ENCODE peak calls at places on chromosomes 1 and 21, in four cellular contexts. A, V, X and B are unnamed samples.
A peak's percentile ranks its signal among the peaks of the same experiment; 100 is the strongest.

GRCh38 chr1:21597754-21598153 is 71.4 kb downstream of the RAP1GAP start:
- DNase-seq in A (no peak), V (no peak), X (peak; percentile 62), B (no peak)

GRCh38 chr21:38567577-38568360 is 69.5 kb upstream of the ERG start:
- DNase-seq in A (no peak), V (no peak), X (no peak), B (no peak)

GRCh38 chr1:39170731-39171375 is 33.6 kb upstream of the MACF1 start:
- DNase-seq in A (no peak), V (no peak), X (no peak), B (no peak)

GRCh38 chr1:61865646-61866220 is 123.5 kb downstream of the PATJ start:
- DNase-seq in A (no peak), V (no peak), X (no peak), B (no peak)

GRCh38 chr21:42650441-42651421 is 2.7 kb upstream of the PDE9A start:
- DNase-seq in A (peak; percentile 28), V (no peak), X (peak; percentile 62), B (no peak)

GRCh38 chr1:67280696-67281095 is 27.0 kb upstream of the IL12RB2 start:
- DNase-seq in A (no peak), V (no peak), X (no peak), B (no peak)

GRCh38 chr1:151166506-151166956 is 587 bp downstream of the SCNM1 start:
- DNase-seq in A (no peak), V (no peak), X (no peak), B (no peak)

GRCh38 chr1:179326746-179327145 is 33.1 kb downstream of the SOAT1 start:
- DNase-seq in A (no peak), V (no peak), X (no peak), B (no peak)

GRCh38 chr1:119811985-119812557 is 811 bp upstream of the REG4 start:
- DNase-seq in A (no peak), V (no peak), X (no peak), B (no peak)

GRCh38 chr1:53799141-53799540 is 39.0 kb downstream of the NDC1 start:
- DNase-seq in A (no peak), V (no peak), X (no peak), B (no peak)

GRCh38 chr21:39385299-39386145 is 36.6 kb upstream of the HMGN1 start:
- DNase-seq in A (peak; percentile 93), V (no peak), X (peak; percentile 92), B (peak; percentile 79)

GRCh38 chr1:43564617-43565348 is 34.1 kb downstream of the PTPRF start:
- DNase-seq in A (no peak), V (no peak), X (no peak), B (no peak)

GRCh38 chr1:3543076-3544049 is 67.9 kb downstream of the MEGF6 start:
- DNase-seq in A (no peak), V (no peak), X (no peak), B (peak; percentile 82)

GRCh38 chr1:116352349-116352813 is 20.7 kb upstream of the ATP1A1 start:
- DNase-seq in A (no peak), V (no peak), X (no peak), B (no peak)

GRCh38 chr1:207172321-207172720 is 68.3 kb downstream of the C4BPA start:
- DNase-seq in A (no peak), V (no peak), X (no peak), B (no peak)

GRCh38 chr1:224274970-224275626 is 54.9 kb downstream of the NVL start:
- DNase-seq in A (no peak), V (no peak), X (no peak), B (no peak)

GRCh38 chr1:59699227-59699847 is 115.4 kb upstream of the HOOK1 start:
- DNase-seq in A (no peak), V (peak; percentile 45), X (no peak), B (no peak)

GRCh38 chr21:42941696-42942085 is 16.3 kb upstream of the ERVH48-1 start:
- DNase-seq in A (no peak), V (no peak), X (no peak), B (no peak)

GRCh38 chr1:166159656-166160055 is 7.1 kb downstream of the FAM78B start:
- DNase-seq in A (no peak), V (no peak), X (no peak), B (no peak)

GRCh38 chr1:174965006-174965971 is 34.5 kb upstream of the CACYBP start:
- DNase-seq in A (no peak), V (no peak), X (no peak), B (no peak)

GRCh38 chr1:182910143-182910542 is 42.8 kb downstream of the SHCBP1L start:
- DNase-seq in A (no peak), V (no peak), X (no peak), B (no peak)

GRCh38 chr1:198265073-198265661 is 108.4 kb downstream of the NEK7 start:
- DNase-seq in A (no peak), V (no peak), X (no peak), B (no peak)

GRCh38 chr1:205003358-205004145 is 39.5 kb upstream of the CNTN2 start:
- DNase-seq in A (no peak), V (no peak), X (no peak), B (no peak)

GRCh38 chr1:224565186-224565585 is 50.9 kb upstream of the CNIH3 start:
- DNase-seq in A (peak; percentile 83), V (peak; percentile 83), X (no peak), B (no peak)

GRCh38 chr1:103788377-103788776 is 38.7 kb downstream of the AMY1C start:
- DNase-seq in A (no peak), V (no peak), X (no peak), B (no peak)

GRCh38 chr1:218164930-218165686 is 120.0 kb upstream of the RRP15 start:
- DNase-seq in A (peak; percentile 55), V (no peak), X (peak; percentile 63), B (no peak)

GRCh38 chr1:28112388-28113311 is 24.2 kb upstream of the EYA3 start:
- DNase-seq in A (no peak), V (no peak), X (no peak), B (no peak)

GRCh38 chr1:192700834-192701271 is 64.9 kb downstream of the RGS13 start:
- DNase-seq in A (no peak), V (no peak), X (no peak), B (no peak)

GRCh38 chr21:39269620-39270019 is 43.8 kb downstream of the BRWD1 start:
- DNase-seq in A (no peak), V (no peak), X (no peak), B (no peak)

GRCh38 chr1:100230760-100231159 is 18.9 kb downstream of the DBT start:
- DNase-seq in A (no peak), V (no peak), X (no peak), B (no peak)

GRCh38 chr1:86380257-86380861 is 15.8 kb downstream of the ODF2L start:
- DNase-seq in A (no peak), V (peak; percentile 73), X (no peak), B (no peak)

GRCh38 chr1:240242601-240243144 is 151.0 kb downstream of the FMN2 start:
- DNase-seq in A (no peak), V (no peak), X (no peak), B (no peak)

GRCh38 chr1:203597386-203598040 is 29.1 kb upstream of the ATP2B4 start:
- DNase-seq in A (no peak), V (no peak), X (no peak), B (no peak)

GRCh38 chr1:42333662-42334239 is 1.3 kb downstream of the FOXJ3 start:
- DNase-seq in A (no peak), V (no peak), X (no peak), B (no peak)

GRCh38 chr1:42328916-42329496 is 6.0 kb downstream of the FOXJ3 start:
- DNase-seq in A (no peak), V (no peak), X (no peak), B (no peak)

GRCh38 chr1:42332877-42333276 is 2.2 kb downstream of the FOXJ3 start:
- DNase-seq in A (no peak), V (no peak), X (no peak), B (no peak)

GRCh38 chr1:42328047-42328625 is 6.9 kb downstream of the FOXJ3 start:
- DNase-seq in A (no peak), V (no peak), X (no peak), B (no peak)

GRCh38 chr1:42330215-42330614 is 4.8 kb downstream of the FOXJ3 start:
- DNase-seq in A (no peak), V (no peak), X (no peak), B (no peak)
- H3K27me3 ChIP-seq in A (no peaks in the 10 kb centered on the region), V (no peaks in the 10 kb centered on the region), X (no peaks in the 10 kb centered on the region), B (no peaks in the 10 kb centered on the region)

GRCh38 chr1:36149973-36150295 is 648 bp upstream of the TRAPPC3 start:
- DNase-seq in A (no peak), V (no peak), X (no peak), B (no peak)

GRCh38 chr1:36150296-36151132 is 1.2 kb upstream of the TRAPPC3 start:
- DNase-seq in A (peak; percentile 96), V (peak; percentile 80), X (peak; percentile 96), B (peak; percentile 98)

GRCh38 chr1:36151845-36152203 is 2.5 kb upstream of the TRAPPC3 start:
- DNase-seq in A (peak; percentile 63), V (no peak), X (no peak), B (no peak)

GRCh38 chr1:36149237-36149972 is at the start of gene TRAPPC3:
- DNase-seq in A (peak; percentile 100), V (peak; percentile 98), X (peak; percentile 100), B (peak; percentile 100)

DNA sequence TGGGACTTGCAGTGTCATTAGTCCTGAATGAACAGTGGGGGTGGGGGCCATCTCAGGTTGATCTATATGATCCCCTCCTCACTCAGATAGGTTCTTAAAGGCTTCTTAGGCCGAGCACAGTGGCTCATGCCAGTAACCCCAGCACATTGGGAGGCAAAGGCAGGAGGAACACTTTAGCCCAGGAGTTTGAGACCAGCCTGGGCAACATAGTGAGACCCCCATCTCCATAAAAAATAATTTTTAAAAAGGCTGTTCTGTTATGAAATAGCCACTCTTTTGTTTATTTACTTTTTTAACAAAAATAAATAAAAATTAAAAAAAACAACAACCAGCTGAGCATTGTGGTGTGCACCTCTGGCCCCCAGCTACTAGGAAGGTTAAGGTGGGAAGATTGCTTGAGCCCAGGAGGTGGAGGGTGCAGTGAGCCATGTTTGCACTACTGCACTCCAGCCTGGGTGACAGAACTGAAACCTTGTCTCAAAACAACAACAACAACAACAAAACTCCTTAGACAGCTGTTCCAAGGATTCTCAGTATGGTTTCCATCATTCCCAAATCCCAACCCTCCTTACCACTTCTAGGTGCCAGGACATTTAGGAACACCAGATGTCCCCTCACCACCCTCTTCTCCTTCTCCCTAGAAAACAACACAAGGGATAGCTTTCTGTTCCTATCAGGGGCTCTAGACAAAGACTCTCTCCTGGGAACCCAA is 2.0 kb upstream of the TRAPPC3 start:
- DNase-seq in A (no peak), V (no peak), X (no peak), B (no peak)
- H3K4me1 ChIP-seq in A (peaks cover 44% of the 10 kb centered on the region), V (peaks cover 42% of the 10 kb centered on the region), X (peaks cover 35% of the 10 kb centered on the region), B (peaks cover 43% of the 10 kb centered on the region)

GRCh38 chr1:7641587-7642417 is 129.3 kb upstream of the VAMP3 start:
- DNase-seq in A (no peak), V (no peak), X (peak; percentile 63), B (no peak)
- H3K27me3 ChIP-seq in A (no peaks in the 10 kb centered on the region), V (no peaks in the 10 kb centered on the region), X (no peaks in the 10 kb centered on the region), B (no peaks in the 10 kb centered on the region)

GRCh38 chr1:87392241-87393192 is 63.8 kb downstream of the LMO4 start:
- DNase-seq in A (no peak), V (no peak), X (no peak), B (no peak)

GRCh38 chr1:87393437-87394085 is 64.9 kb downstream of the LMO4 start:
- DNase-seq in A (no peak), V (no peak), X (no peak), B (no peak)

GRCh38 chr1:87398644-87399043 is 70.0 kb downstream of the LMO4 start:
- DNase-seq in A (no peak), V (no peak), X (no peak), B (no peak)

GRCh38 chr1:87399264-87399663 is 70.6 kb downstream of the LMO4 start:
- DNase-seq in A (no peak), V (no peak), X (no peak), B (no peak)

GRCh38 chr1:87394462-87394861 is 65.8 kb downstream of the LMO4 start:
- DNase-seq in A (no peak), V (no peak), X (no peak), B (no peak)
- H3K4me1 ChIP-seq in A (peaks cover 3% of the 10 kb centered on the region), V (peaks cover 4% of the 10 kb centered on the region), X (no peaks in the 10 kb centered on the region), B (no peaks in the 10 kb centered on the region)